ENCODE peak calls at places on chromosomes 6 and 20, in eight cellular contexts. C is Peyer's patch, H is tibial nerve, D is heart left ventricle, O is ovary, Q is adrenal gland, L is HCT116, S is body of pancreas. A is an unnamed sample.

GRCh38 chr6:77456531-77457248 is 6.6 kb downstream of the HTR1B start:
- DNase-seq in D (no peak), S (no peak), H (no peak), O (no peak), L (peak; percentile 65), C (no peak), Q (no peak), A (no peak)

GRCh38 chr20:59737816-59738215 is 133.5 kb downstream of the PHACTR3 start:
- DNase-seq in Q (no peak), O (peak; percentile 3), C (no peak), L (no peak), H (no peak), S (no peak), D (no peak), A (no peak)

GRCh38 chr6:41577865-41578713 is 31.9 kb downstream of the FOXP4 start:
- DNase-seq in Q (peak; percentile 45), D (no peak), O (no peak), S (peak; percentile 44), L (peak; percentile 48), H (no peak), C (no peak), A (no peak)

GRCh38 chr6:119142051-119142450 is 63.6 kb upstream of the FAM184A start:
- DNase-seq in D (no peak), O (no peak), L (no peak), S (no peak), C (no peak), Q (no peak), H (no peak), A (no peak)

GRCh38 chr6:112155900-112156299 is 68.5 kb downstream of the FAM229B start:
- DNase-seq in L (no peak), S (no peak), D (no peak), Q (no peak), C (no peak), H (no peak), O (no peak), A (no peak)

GRCh38 chr6:55490871-55491270 is 88.1 kb downstream of the HMGCLL1 start:
- DNase-seq in D (no peak), S (no peak), O (no peak), Q (no peak), C (no peak), L (no peak), H (no peak), A (no peak)

GRCh38 chr20:57871237-57871632 is 161.4 kb upstream of the PMEPA1 start:
- DNase-seq in L (no peak), O (no peak), S (no peak), C (no peak), H (no peak), D (no peak), Q (no peak), A (no peak)

GRCh38 chr6:28354688-28355554 is 5.2 kb downstream of the ZKSCAN3 start:
- DNase-seq in C (no peak), H (no peak), L (no peak), S (no peak), O (no peak), Q (no peak), D (no peak), A (no peak)

GRCh38 chr20:829531-829930 is 4.0 kb upstream of the FAM110A start:
- DNase-seq in O (no peak), H (no peak), L (no peak), D (no peak), Q (no peak), S (no peak), C (peak; percentile 24), A (no peak)

GRCh38 chr6:128600397-128600951 is 80.1 kb upstream of the PTPRK start:
- DNase-seq in D (no peak), C (no peak), L (no peak), H (no peak), O (no peak), Q (no peak), S (no peak), A (no peak)

GRCh38 chr6:88004707-88005106 is 42.9 kb upstream of the SPACA1 start:
- DNase-seq in Q (no peak), C (no peak), S (no peak), O (no peak), H (no peak), L (no peak), D (no peak), A (no peak)

GRCh38 chr6:80440496-80441160 is 334.2 kb downstream of the BCKDHB start:
- DNase-seq in O (no peak), D (no peak), H (no peak), S (no peak), L (no peak), C (peak; percentile 49), Q (no peak), A (no peak)

GRCh38 chr6:9455794-9456193 is 959.1 kb downstream of the TFAP2A start:
- DNase-seq in H (no peak), Q (no peak), C (no peak), L (no peak), S (no peak), D (no peak), O (no peak), A (no peak)

GRCh38 chr20:11468880-11469279 is 448.8 kb upstream of the BTBD3 start:
- DNase-seq in O (no peak), S (no peak), L (no peak), D (no peak), Q (no peak), H (no peak), C (no peak), A (no peak)

GRCh38 chr6:35367646-35368037 is 25.3 kb downstream of the PPARD start:
- DNase-seq in C (no peak), D (no peak), S (no peak), Q (no peak), O (no peak), H (no peak), L (no peak), A (no peak)

GRCh38 chr6:6694825-6695710 is 106.5 kb downstream of the LY86 start:
- DNase-seq in O (peak; percentile 75), L (no peak), Q (no peak), D (peak; percentile 60), C (peak; percentile 75), H (peak; percentile 48), S (no peak), A (peak; percentile 83)

GRCh38 chr6:139640453-139640852 is 266.0 kb upstream of the CITED2 start:
- DNase-seq in L (no peak), C (no peak), D (no peak), H (no peak), O (no peak), S (no peak), Q (no peak), A (no peak)

GRCh38 chr6:168537485-168537884 is 96.5 kb downstream of the SMOC2 start:
- DNase-seq in S (no peak), D (no peak), H (no peak), C (no peak), O (no peak), L (no peak), Q (no peak), A (peak; percentile 72)

GRCh38 chr6:134240664-134241431 is 77.1 kb downstream of the SGK1 start:
- DNase-seq in C (peak; percentile 82), D (peak; percentile 71), O (no peak), Q (peak; percentile 47), L (no peak), S (peak; percentile 33), H (peak; percentile 37), A (peak; percentile 93)

GRCh38 chr6:36094786-36095496 is 35.4 kb upstream of the MAPK13 start:
- DNase-seq in S (peak; percentile 84), H (peak; percentile 81), Q (peak; percentile 74), L (peak; percentile 47), D (peak; percentile 82), C (peak; percentile 94), O (peak; percentile 89), A (peak; percentile 94)

GRCh38 chr20:61328906-61329558 is 77.0 kb downstream of the CDH4 start:
- DNase-seq in D (no peak), H (no peak), Q (no peak), S (no peak), C (no peak), L (no peak), O (peak; percentile 41), A (peak; percentile 84)

GRCh38 chr6:24492475-24492874 is 2.3 kb upstream of the ALDH5A1 start:
- DNase-seq in L (no peak), S (peak; percentile 20), O (no peak), D (no peak), Q (no peak), H (no peak), C (no peak), A (no peak)

DNA sequence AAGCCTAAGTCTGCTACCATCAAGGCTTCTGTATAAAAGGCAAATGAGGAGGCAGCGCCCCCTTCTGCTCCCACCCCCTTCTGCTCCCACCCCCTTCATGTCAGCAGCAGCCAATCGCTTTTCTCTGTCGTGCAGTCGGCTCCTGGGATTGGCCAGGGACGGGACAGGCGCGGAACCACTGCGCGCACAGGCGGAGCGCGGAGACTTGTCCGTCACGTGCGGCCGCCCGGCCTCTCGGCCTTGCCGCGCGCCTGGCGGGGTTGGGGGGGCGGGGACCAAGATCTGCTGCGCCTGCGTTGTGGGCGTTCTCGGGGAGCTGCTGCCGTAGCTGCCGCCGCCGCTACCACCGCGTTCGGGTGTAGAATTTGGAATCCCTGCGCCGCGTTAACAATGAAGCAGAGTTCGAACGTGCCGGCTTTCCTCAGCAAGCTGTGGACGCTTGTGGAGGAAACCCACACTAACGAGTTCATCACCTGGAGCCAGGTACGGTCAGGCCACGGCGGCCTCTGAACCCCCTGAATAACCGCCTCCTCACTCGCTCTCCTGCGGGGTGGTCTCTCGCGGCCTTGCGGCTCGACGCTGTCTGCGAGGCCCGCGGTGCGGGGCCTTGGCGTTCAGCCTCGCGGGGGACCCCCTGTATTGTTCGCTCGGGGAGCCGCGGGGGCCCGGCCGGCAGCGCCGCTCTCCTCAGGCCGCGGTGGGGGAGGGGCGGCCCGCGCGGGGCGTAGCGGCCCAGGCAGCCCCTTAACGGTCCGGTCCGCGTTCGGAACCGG is at the start of gene HSF2:
- DNase-seq in Q (peak; percentile 98), C (peak; percentile 98), L (peak; percentile 95), O (peak; percentile 96), H (peak; percentile 92), D (peak; percentile 97), S (peak; percentile 95), A (peak; percentile 98)
- TF ChIP-seq POLR2A in Q (peak; percentile 83), C (peak; percentile 16), L (no peak), O (peak; percentile 46), H (no peak), D (no peak), S (no peak), A (no peak)

GRCh38 chr6:135655055-135655454 is 157.5 kb upstream of the AHI1 start:
- DNase-seq in S (no peak), D (no peak), C (no peak), H (no peak), L (no peak), O (no peak), Q (no peak), A (no peak)
- H3K4me1 ChIP-seq in S (no peaks in the 10 kb centered on the region), D (no peaks in the 10 kb centered on the region), C (no peaks in the 10 kb centered on the region), H (no peaks in the 10 kb centered on the region), L (no peaks in the 10 kb centered on the region), O (no peaks in the 10 kb centered on the region), Q (no peaks in the 10 kb centered on the region), A (no peaks in the 10 kb centered on the region)

GRCh38 chr6:105136433-105137350 is 43.1 kb downstream of the POPDC3 start:
- DNase-seq in D (peak; percentile 79), H (peak; percentile 28), S (peak; percentile 34), O (peak; percentile 67), L (no peak), C (peak; percentile 54), Q (peak; percentile 34), A (peak; percentile 79)
- TF ChIP-seq POLR2A in D (no peak), H (no peak), S (no peak), O (no peak), L (no peak), C (no peak), Q (no peak), A (no peak)

GRCh38 chr6:4740032-4740431 is 36.2 kb upstream of the CDYL start:
- DNase-seq in C (no peak), Q (no peak), S (no peak), O (no peak), D (no peak), H (no peak), L (no peak), A (no peak)

GRCh38 chr6:4743026-4743425 is 33.2 kb upstream of the CDYL start:
- DNase-seq in H (no peak), S (no peak), C (no peak), O (no peak), Q (no peak), D (no peak), L (no peak), A (no peak)
- H3K4me1 ChIP-seq in H (no peaks in the 10 kb centered on the region), S (peaks cover 4% of the 10 kb centered on the region), C (no peaks in the 10 kb centered on the region), O (no peaks in the 10 kb centered on the region), Q (no peaks in the 10 kb centered on the region), D (no peaks in the 10 kb centered on the region), L (no peaks in the 10 kb centered on the region), A (no peaks in the 10 kb centered on the region)